ENCODE peak calls at places on chromosomes 5 and 9, in five cellular contexts. One of them, this sample, is unnamed.

GRCh38 chr5:131488463-131488862 is 146.6 kb downstream of the RAPGEF6 start:
- DNase-seq in NCI-H2107: no peak
- DNase-seq in stomach: no peak
- DNase-seq in GM23248: peak; percentile 41
- DNase-seq in islet precursor cell: no peak
- DNase-seq in this sample: no peak

GRCh38 chr5:100518377-100518776 is 16.8 kb upstream of the FAM174A start:
- DNase-seq in NCI-H2107: no peak
- DNase-seq in stomach: no peak
- DNase-seq in GM23248: no peak
- DNase-seq in islet precursor cell: no peak
- DNase-seq in this sample: no peak

GRCh38 chr9:85521331-85522197 is 220.2 kb downstream of the AGTPBP1 start:
- DNase-seq in NCI-H2107: no peak
- DNase-seq in stomach: no peak
- DNase-seq in GM23248: peak; percentile 63
- DNase-seq in islet precursor cell: peak; percentile 27
- DNase-seq in this sample: no peak

GRCh38 chr9:96169488-96169887 is 132.5 kb downstream of the HSD17B3 start:
- DNase-seq in NCI-H2107: no peak
- DNase-seq in stomach: peak; percentile 64
- DNase-seq in GM23248: peak; percentile 18
- DNase-seq in islet precursor cell: peak; percentile 97
- DNase-seq in this sample: peak; percentile 95

GRCh38 chr9:133125706-133126696 is 5.0 kb upstream of the RALGDS start:
- DNase-seq in NCI-H2107: no peak
- DNase-seq in stomach: no peak
- DNase-seq in GM23248: peak; percentile 75
- DNase-seq in islet precursor cell: no peak
- DNase-seq in this sample: no peak

GRCh38 chr5:132483101-132483500 is 7.5 kb downstream of the IRF1 start:
- DNase-seq in NCI-H2107: no peak
- DNase-seq in stomach: peak; percentile 16
- DNase-seq in GM23248: no peak
- DNase-seq in islet precursor cell: peak; percentile 20
- DNase-seq in this sample: no peak

GRCh38 chr9:72363226-72363625 is 1.8 kb downstream of the ZFAND5 start:
- DNase-seq in NCI-H2107: no peak
- DNase-seq in stomach: no peak
- DNase-seq in GM23248: peak; percentile 19
- DNase-seq in islet precursor cell: no peak
- DNase-seq in this sample: no peak

GRCh38 chr5:174617285-174617684 is 107.1 kb upstream of the MSX2 start:
- DNase-seq in NCI-H2107: no peak
- DNase-seq in stomach: no peak
- DNase-seq in GM23248: no peak
- DNase-seq in islet precursor cell: no peak
- DNase-seq in this sample: no peak

GRCh38 chr5:10932426-10932825 is 171.4 kb upstream of the DAP start:
- DNase-seq in NCI-H2107: no peak
- DNase-seq in stomach: no peak
- DNase-seq in GM23248: no peak
- DNase-seq in islet precursor cell: no peak
- DNase-seq in this sample: no peak

GRCh38 chr9:76835571-76836283 is 70.2 kb downstream of the PRUNE2 start:
- DNase-seq in NCI-H2107: no peak
- DNase-seq in stomach: no peak
- DNase-seq in GM23248: peak; percentile 88
- DNase-seq in islet precursor cell: no peak
- DNase-seq in this sample: no peak

GRCh38 chr5:173454764-173455598 is 126.8 kb upstream of the STC2 start:
- DNase-seq in NCI-H2107: no peak
- DNase-seq in stomach: no peak
- DNase-seq in GM23248: peak; percentile 98
- DNase-seq in islet precursor cell: peak; percentile 90
- DNase-seq in this sample: peak; percentile 75

GRCh38 chr9:83509372-83509771 is 28.8 kb downstream of the FRMD3 start:
- DNase-seq in NCI-H2107: no peak
- DNase-seq in stomach: no peak
- DNase-seq in GM23248: peak; percentile 28
- DNase-seq in islet precursor cell: peak; percentile 86
- DNase-seq in this sample: peak; percentile 39